ENCODE peak calls at places on chromosomes 1 and 21, in nine cellular contexts. H, T, Q, U, N, E, Y, R and D are unnamed samples. For H3K4me1, the result is how much of the 10 kb centered on the place peaks cover.

GRCh38 chr1:201069636-201070035 is 42.6 kb downstream of the CACNA1S start:
- DNase-seq in N (no peak), E (no peak), T (no peak), U (no peak), Y (no peak), R (no peak), H (no peak), Q (no peak), D (no peak)

GRCh38 chr1:211267204-211267857 is 8.2 kb downstream of the RCOR3 start:
- DNase-seq in H (no peak), Y (no peak), N (no peak), U (no peak), T (no peak), E (no peak), R (no peak), Q (no peak), D (no peak)

GRCh38 chr1:215277537-215277936 is 195.0 kb downstream of the KCNK2 start:
- DNase-seq in U (peak), T (no peak), E (no peak), Y (no peak), R (no peak), N (no peak), Q (no peak), H (no peak), D (no peak)

GRCh38 chr1:179953974-179954493 is 576 bp upstream of the CEP350 start:
- DNase-seq in R (no peak), N (no peak), Y (peak), E (no peak), U (peak), T (no peak), Q (no peak), H (no peak), D (peak)

GRCh38 chr21:42572906-42573495 is 59.3 kb downstream of the SLC37A1 start:
- DNase-seq in U (no peak), H (peak), T (no peak), R (peak), Q (no peak), Y (no peak), E (peak), N (no peak), D (no peak)

GRCh38 chr1:82604524-82604923 is 803.8 kb downstream of the ADGRL2 start:
- DNase-seq in E (no peak), H (no peak), R (no peak), Q (no peak), T (no peak), Y (no peak), N (no peak), U (no peak), D (no peak)

GRCh38 chr21:45979141-45979631 is 2.4 kb upstream of the COL6A1 start:
- DNase-seq in N (no peak), Y (peak), T (no peak), Q (no peak), E (peak), R (no peak), H (peak), U (no peak), D (no peak)

GRCh38 chr1:165907256-165907857 is 79.9 kb downstream of the UCK2 start:
- DNase-seq in R (peak), U (peak), T (no peak), H (no peak), Y (no peak), Q (no peak), N (no peak), E (no peak), D (no peak)

GRCh38 chr1:38570576-38570975 is 289.0 kb downstream of the RRAGC start:
- DNase-seq in N (no peak), T (no peak), Y (no peak), U (no peak), R (no peak), E (no peak), H (no peak), Q (no peak), D (no peak)

GRCh38 chr1:147541672-147542548 is 609 bp downstream of the BCL9 start:
- DNase-seq in H (peak), E (peak), N (peak), R (peak), T (no peak), Q (peak), Y (peak), U (peak), D (peak)

GRCh38 chr1:19825298-19825697 is 10.2 kb upstream of the RNF186 start:
- DNase-seq in N (no peak), Q (no peak), Y (no peak), H (peak), E (no peak), T (no peak), U (no peak), R (peak), D (no peak)

GRCh38 chr1:61332196-61332753 is 249.9 kb downstream of the NFIA start:
- DNase-seq in N (no peak), R (no peak), U (no peak), E (no peak), H (no peak), Y (no peak), Q (no peak), T (no peak), D (no peak)

GRCh38 chr1:228424685-228425660 is 8.3 kb upstream of the TRIM17 start:
- DNase-seq in U (no peak), N (no peak), H (no peak), E (peak), Q (no peak), R (no peak), Y (no peak), T (no peak), D (no peak)

DNA sequence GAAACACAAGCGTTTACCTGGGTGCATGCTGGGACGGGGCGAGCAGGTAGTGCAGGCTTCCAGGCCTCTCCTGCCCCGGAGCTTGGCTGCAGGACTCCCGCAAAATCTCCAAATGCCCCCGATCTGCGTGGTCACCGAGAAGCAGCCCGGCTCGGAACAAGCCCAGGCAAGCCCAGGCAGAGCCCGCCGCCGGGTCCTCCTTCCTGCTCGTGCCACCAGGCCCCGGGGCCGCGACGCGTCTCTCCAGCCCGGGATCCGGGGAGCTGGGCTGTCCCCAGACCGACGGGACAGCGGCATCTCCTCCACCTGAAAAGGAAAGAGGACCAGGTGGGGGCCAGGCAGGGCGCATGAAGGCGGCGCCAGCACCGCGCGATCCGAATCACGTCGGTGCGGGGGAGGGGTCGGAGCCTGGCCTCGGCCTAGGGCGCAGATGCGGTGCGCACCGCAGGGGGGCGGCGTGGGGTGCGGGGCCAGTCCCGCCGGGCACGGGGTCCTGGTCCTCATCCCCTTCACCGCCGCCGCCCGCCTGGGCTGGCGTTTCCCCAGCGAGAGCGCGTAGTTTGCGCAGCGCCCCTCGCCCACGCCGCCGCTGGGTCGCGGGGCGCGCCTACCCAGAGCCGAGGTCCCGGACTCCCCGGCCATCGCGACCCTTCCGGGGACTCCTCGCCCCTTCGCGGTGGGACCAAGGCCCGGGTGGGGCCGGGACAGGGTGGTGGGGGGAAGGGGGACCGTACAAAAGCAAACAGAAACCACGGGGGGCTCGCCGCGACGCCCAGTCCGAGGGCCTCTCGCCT is 52.4 kb upstream of the H6PD start:
- DNase-seq in E (peak), Q (no peak), R (peak), H (peak), U (no peak), N (no peak), T (no peak), Y (peak), D (no peak)
- TF ChIP-seq POLR2A in E (no peak), Q (no peak), R (no peak), H (peak), U (no peak), N (no peak), T (peak), Y (peak), D (no peak)

GRCh38 chr1:54273092-54273836 is 73.3 kb downstream of the MRPL37 start:
- DNase-seq in R (peak), U (peak), N (no peak), Y (peak), H (peak), E (no peak), Q (peak), T (no peak), D (peak)

GRCh38 chr1:54275349-54275748 is 75.4 kb downstream of the MRPL37 start:
- DNase-seq in H (peak), U (peak), E (no peak), T (no peak), N (peak), Q (no peak), R (peak), Y (peak), D (peak)

GRCh38 chr1:54274448-54274847 is 74.5 kb downstream of the MRPL37 start:
- DNase-seq in R (peak), E (no peak), H (no peak), Y (no peak), Q (no peak), N (no peak), T (no peak), U (no peak), D (peak)

GRCh38 chr1:54273837-54274192 is 73.8 kb downstream of the MRPL37 start:
- DNase-seq in T (no peak), N (no peak), R (no peak), H (no peak), U (no peak), E (no peak), Y (peak), Q (peak), D (peak)

GRCh38 chr1:54274881-54275280 is 74.9 kb downstream of the MRPL37 start:
- DNase-seq in N (no peak), Q (no peak), T (no peak), R (no peak), H (no peak), E (no peak), Y (peak), U (no peak), D (no peak)
- H3K4me1 ChIP-seq in N (half or more), Q (half or more), T (under half), R (half or more), H (half or more), E (under half), Y (half or more), U (half or more), D (half or more)

DNA sequence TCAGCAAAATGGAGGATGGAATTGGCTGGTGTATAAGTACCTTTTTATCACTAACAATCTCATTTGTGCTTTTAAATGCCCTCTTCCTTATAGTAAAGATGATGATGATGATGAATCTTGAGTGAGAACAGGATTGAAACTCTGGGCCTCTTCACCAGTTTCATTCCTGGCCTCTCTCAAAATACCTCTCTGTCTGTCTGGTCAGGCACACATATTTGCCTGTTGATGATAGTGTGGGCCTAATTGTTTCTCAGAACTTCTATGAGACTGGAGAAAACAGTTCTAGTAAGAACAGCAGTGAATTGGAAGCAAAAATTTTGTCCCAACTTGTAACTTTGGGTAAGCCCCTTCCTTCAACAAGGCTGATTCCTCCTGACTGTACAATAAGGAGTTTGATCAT is 94.4 kb upstream of the RGS4 start:
- DNase-seq in E (no peak), T (no peak), H (no peak), U (no peak), N (no peak), Q (no peak), R (no peak), Y (no peak), D (no peak)
- H3K27ac ChIP-seq in E (no peak), T (no peak), H (no peak), U (no peak), N (no peak), Q (no peak), R (no peak), Y (no peak), D (no peak)

GRCh38 chr1:163331116-163331515 is 9.4 kb downstream of the NUF2 start:
- DNase-seq in H (no peak), R (no peak), Y (no peak), T (no peak), U (no peak), N (no peak), Q (no peak), E (no peak), D (no peak)

GRCh38 chr1:163337631-163338030 is 15.9 kb downstream of the NUF2 start:
- DNase-seq in R (no peak), E (no peak), U (peak), Y (no peak), T (no peak), N (no peak), H (no peak), Q (no peak), D (no peak)

GRCh38 chr1:163335216-163335615 is 13.5 kb downstream of the NUF2 start:
- DNase-seq in Y (no peak), E (no peak), N (no peak), R (no peak), H (no peak), Q (no peak), T (no peak), U (no peak), D (no peak)
- TF ChIP-seq POLR2A in Y (no peak), E (no peak), N (no peak), R (no peak), H (no peak), Q (no peak), T (no peak), U (no peak), D (no peak)

GRCh38 chr21:38817371-38818335 is 11.9 kb downstream of the ETS2 start:
- DNase-seq in Y (no peak), H (no peak), E (no peak), U (peak), T (no peak), R (no peak), Q (no peak), N (no peak), D (no peak)
- H3K4me1 ChIP-seq in Y (under half), H (under half), E (under half), U (under half), T (under half), R (under half), Q (under half), N (under half), D (under half)

GRCh38 chr1:1780598-1781525 is 2.6 kb upstream of the NADK start:
- DNase-seq in E (peak), N (no peak), Q (no peak), T (no peak), U (no peak), Y (no peak), R (no peak), H (no peak), D (no peak)

GRCh38 chr1:1778827-1779675 is 781 bp upstream of the NADK start:
- DNase-seq in T (peak), N (peak), Y (peak), Q (peak), U (no peak), E (peak), R (peak), H (peak), D (peak)

GRCh38 chr1:1781526-1781903 is 3.2 kb upstream of the NADK start:
- DNase-seq in E (no peak), H (no peak), U (no peak), Q (no peak), N (no peak), T (no peak), R (no peak), Y (no peak), D (no peak)

GRCh38 chr1:1777950-1778826 is at the start of gene NADK:
- DNase-seq in T (peak), Q (no peak), U (peak), H (peak), R (peak), N (no peak), Y (peak), E (peak), D (no peak)

DNA sequence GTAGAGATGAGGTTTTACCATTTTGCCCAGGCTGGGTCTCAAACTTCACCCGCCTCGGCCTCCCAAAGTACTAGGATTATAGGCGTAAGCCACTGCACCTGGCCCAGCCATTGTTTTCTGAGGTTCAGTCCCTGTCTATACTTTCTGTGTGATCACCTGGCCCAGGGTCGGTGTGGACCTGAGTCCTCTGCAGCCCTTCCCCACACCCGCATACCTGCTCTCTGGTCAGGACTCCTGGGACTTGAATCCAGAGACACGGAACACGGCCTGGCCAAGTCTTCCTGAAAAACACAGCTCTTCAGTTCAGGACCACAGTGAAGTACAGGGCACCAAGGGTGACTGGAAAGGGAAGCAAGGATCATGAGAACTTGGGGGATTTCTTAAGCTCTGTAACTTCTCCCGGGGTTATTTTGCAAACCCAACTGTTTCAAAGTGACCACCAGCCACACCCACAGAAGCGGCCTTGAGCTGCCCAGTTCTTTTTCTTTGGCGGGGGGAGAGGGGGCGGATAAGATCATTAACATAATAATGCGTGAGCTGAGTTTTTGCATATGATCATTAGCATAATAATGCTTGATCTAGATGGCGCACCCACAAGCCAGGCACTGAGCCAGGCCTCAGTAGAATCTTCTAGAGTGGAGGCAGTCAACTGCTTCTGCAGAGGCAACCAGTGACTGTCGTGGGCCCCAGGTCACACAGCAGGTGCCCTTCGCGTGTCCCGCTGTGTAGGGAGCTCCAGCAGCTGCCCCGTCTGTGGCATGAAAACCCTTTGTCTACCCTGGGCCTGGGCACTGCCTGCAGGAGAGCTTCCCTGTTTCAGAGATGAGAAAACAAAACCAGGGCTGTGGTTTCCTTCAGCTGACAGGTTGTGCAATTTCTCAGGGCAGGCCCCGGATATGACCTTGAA is 1.7 kb upstream of the NADK start:
- DNase-seq in N (peak), E (peak), T (no peak), Q (peak), U (peak), Y (no peak), H (no peak), R (peak), D (no peak)
- H3K27ac ChIP-seq in N (peak), E (peak), T (peak), Q (peak), U (no peak), Y (no peak), H (peak), R (peak), D (peak)

GRCh38 chr1:150006881-150007401 is 3.6 kb downstream of the OTUD7B start:
- DNase-seq in H (no peak), R (no peak), U (peak), Q (no peak), E (no peak), N (no peak), Y (no peak), T (no peak), D (no peak)

GRCh38 chr1:150009604-150010387 is 730 bp downstream of the OTUD7B start:
- DNase-seq in R (peak), U (peak), N (peak), H (peak), Y (peak), Q (no peak), T (no peak), E (no peak), D (peak)

GRCh38 chr1:150012611-150013010 is 2.1 kb upstream of the OTUD7B start:
- DNase-seq in T (no peak), Y (no peak), N (no peak), Q (peak), E (no peak), H (no peak), R (no peak), U (peak), D (no peak)

GRCh38 chr1:150008699-150009098 is 1.8 kb downstream of the OTUD7B start:
- DNase-seq in R (no peak), U (no peak), T (no peak), Q (no peak), H (no peak), E (no peak), Y (no peak), N (no peak), D (no peak)

DNA sequence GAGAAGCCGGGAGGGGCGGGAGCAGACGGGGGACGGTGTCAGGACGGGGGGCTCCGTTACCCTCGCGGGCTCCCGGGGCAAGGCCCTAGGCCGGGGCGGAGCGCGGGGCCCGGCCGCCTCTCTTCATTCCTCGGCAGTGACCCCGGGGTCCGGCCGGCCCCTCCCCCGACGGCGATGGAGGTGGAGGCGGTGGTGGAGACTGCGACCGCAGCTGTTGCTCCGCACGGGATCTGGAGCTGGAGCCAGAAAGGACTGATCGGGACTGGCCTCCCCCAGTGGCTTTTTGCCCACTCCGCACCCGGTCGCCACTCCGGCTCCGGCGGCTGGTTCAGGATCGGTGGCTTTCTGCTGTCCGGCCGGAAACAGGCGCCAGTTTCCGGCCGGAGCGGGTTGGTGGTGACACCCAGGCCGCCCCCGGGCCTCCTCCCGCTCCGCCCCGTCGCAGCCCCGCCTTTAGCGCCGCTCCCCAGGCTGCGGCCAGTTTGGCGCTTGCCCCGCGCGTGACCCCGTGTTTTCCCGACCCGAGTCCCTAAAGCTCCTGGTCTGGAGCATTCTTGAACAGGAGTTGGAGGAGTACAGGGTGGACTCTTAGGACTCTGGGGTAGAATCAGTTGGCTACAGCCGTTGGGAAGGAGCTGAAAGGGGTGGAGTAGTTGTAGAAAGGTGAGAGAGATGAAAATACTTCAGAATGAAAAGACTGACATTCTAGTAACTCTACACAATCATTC is at the start of gene OTUD7B:
- DNase-seq in H (peak), E (peak), R (peak), N (peak), Q (peak), U (peak), T (peak), Y (peak), D (peak)
- TF ChIP-seq POLR2A in H (peak), E (peak), R (peak), N (peak), Q (peak), U (peak), T (no peak), Y (peak), D (peak)